ENCODE peak calls at places on chromosomes 7 and 10, in seven cellular contexts. B is naive thymus-derived CD4-positive, alpha-beta T cell; J is CD4-positive, CD25-positive, alpha-beta regulatory T cell; N is adipocyte; E is ovary; V is CD8-positive, alpha-beta memory T cell; T is stomach. A is an unnamed sample.
A peak's percentile ranks its signal among the peaks of the same experiment; 100 is the strongest.

GRCh38 chr7:66687186-66687585 is 53.3 kb upstream of the RABGEF1 start:
- DNase-seq in V (no peak), N (no peak), J (no peak), B (no peak), T (no peak), E (no peak), A (no peak)

GRCh38 chr7:36291387-36292316 is 98.0 kb upstream of the ANLN start:
- DNase-seq in V (peak; percentile 75), N (peak; percentile 96), T (peak; percentile 91), E (peak; percentile 92), J (peak; percentile 54), B (peak; percentile 70), A (peak; percentile 71)

GRCh38 chr10:129938460-129938859 is 25.6 kb downstream of the EBF3 start:
- DNase-seq in J (no peak), N (no peak), E (peak; percentile 3), B (no peak), T (no peak), V (no peak), A (no peak)

GRCh38 chr10:74746813-74747212 is 79.6 kb upstream of the KAT6B start:
- DNase-seq in E (no peak), J (no peak), V (no peak), T (no peak), N (no peak), B (no peak), A (no peak)

GRCh38 chr10:26557641-26558014 is 119.5 kb downstream of the APBB1IP start:
- DNase-seq in B (no peak), J (no peak), N (no peak), T (no peak), E (no peak), V (no peak), A (no peak)

GRCh38 chr10:104809288-104810090 is 168.4 kb downstream of the SORCS3 start:
- DNase-seq in V (no peak), N (no peak), J (no peak), T (no peak), E (no peak), B (no peak), A (no peak)

GRCh38 chr10:24811906-24812305 is 88.2 kb upstream of the ARHGAP21 start:
- DNase-seq in J (no peak), B (no peak), T (no peak), V (no peak), E (no peak), N (no peak), A (no peak)

GRCh38 chr10:37619336-37619735 is 238.1 kb downstream of the ZNF248 start:
- DNase-seq in J (no peak), V (no peak), B (no peak), E (no peak), T (no peak), N (no peak), A (no peak)

GRCh38 chr10:35463878-35464277 is 127.6 kb downstream of the CCNY start:
- DNase-seq in E (no peak), V (no peak), T (no peak), J (no peak), N (no peak), B (no peak), A (no peak)

GRCh38 chr10:10293431-10293830 is 724.2 kb upstream of the CELF2 start:
- DNase-seq in N (no peak), J (no peak), B (no peak), T (no peak), V (no peak), E (peak; percentile 60), A (no peak)

GRCh38 chr10:11018830-11019692 is 1.4 kb downstream of the CELF2 start:
- DNase-seq in T (no peak), J (no peak), V (no peak), E (no peak), B (no peak), N (no peak), A (no peak)

GRCh38 chr7:46032936-46033335 is 111.9 kb upstream of the IGFBP3 start:
- DNase-seq in N (peak; percentile 46), E (no peak), T (no peak), V (no peak), B (no peak), J (no peak), A (no peak)

GRCh38 chr7:135509589-135509838 is 388 bp downstream of the CNOT4 start:
- DNase-seq in B (no peak), V (no peak), N (no peak), E (no peak), J (no peak), T (no peak), A (no peak)

GRCh38 chr7:131197920-131198610 is 129.6 kb upstream of the MKLN1 start:
- DNase-seq in N (no peak), E (no peak), J (no peak), T (no peak), V (no peak), B (no peak), A (peak; percentile 53)

GRCh38 chr7:28125381-28126046 is 55.1 kb downstream of the JAZF1 start:
- DNase-seq in T (no peak), V (no peak), N (peak; percentile 78), E (no peak), B (no peak), J (no peak), A (peak; percentile 97)

GRCh38 chr7:150403376-150404171 is 24.4 kb downstream of the ZNF775 start:
- DNase-seq in E (peak; percentile 35), B (no peak), J (no peak), T (no peak), V (no peak), N (no peak), A (no peak)

GRCh38 chr10:5591336-5591824 is 66.6 kb downstream of the CALML3 start:
- DNase-seq in T (no peak), E (peak; percentile 21), J (no peak), B (no peak), N (no peak), V (peak; percentile 21), A (no peak)

GRCh38 chr10:62199584-62199983 is 69.1 kb downstream of the RTKN2 start:
- DNase-seq in B (peak; percentile 40), V (no peak), J (no peak), T (no peak), N (no peak), E (no peak), A (peak; percentile 92)

GRCh38 chr7:94676431-94676830 is 20.5 kb upstream of the SGCE start:
- DNase-seq in V (no peak), N (no peak), J (no peak), T (no peak), E (no peak), B (no peak), A (no peak)

GRCh38 chr7:69245646-69246045 is 352.6 kb upstream of the AUTS2 start:
- DNase-seq in T (no peak), B (no peak), J (no peak), N (peak; percentile 9), E (no peak), V (no peak), A (no peak)

GRCh38 chr10:126092806-126093205 is 196.4 kb downstream of the FANK1 start:
- DNase-seq in N (no peak), V (no peak), J (no peak), B (no peak), T (no peak), E (no peak), A (no peak)

GRCh38 chr10:57260175-57260574 is 899.1 kb upstream of the ZWINT start:
- DNase-seq in N (no peak), B (no peak), J (no peak), T (no peak), V (no peak), E (no peak), A (no peak)

GRCh38 chr7:151076863-151077704 is 3.5 kb downstream of the FASTK start:
- DNase-seq in B (no peak), T (peak; percentile 47), V (no peak), J (no peak), N (no peak), E (peak; percentile 39), A (no peak)

GRCh38 chr10:91312031-91312733 is 91.7 kb downstream of the PCGF5 start:
- DNase-seq in T (no peak), V (no peak), E (no peak), N (peak; percentile 77), J (no peak), B (no peak), A (no peak)

GRCh38 chr7:44712012-44712411 is 36.6 kb upstream of the ZMIZ2 start:
- DNase-seq in J (no peak), E (no peak), N (no peak), B (no peak), V (no peak), T (no peak), A (no peak)

GRCh38 chr10:62541811-62542210 is 167.6 kb downstream of the ZNF365 start:
- DNase-seq in B (no peak), J (no peak), N (no peak), T (no peak), V (no peak), E (no peak), A (no peak)

GRCh38 chr7:90688826-90689225 is 92.7 kb downstream of the CDK14 start:
- DNase-seq in T (no peak), E (no peak), N (no peak), B (no peak), J (no peak), V (no peak), A (no peak)
- H3K4me1 ChIP-seq in T (peaks cover 16% of the 10 kb centered on the region), E (no peaks in the 10 kb centered on the region), N (no peaks in the 10 kb centered on the region), B (no peaks in the 10 kb centered on the region), J (no peaks in the 10 kb centered on the region), V (no peaks in the 10 kb centered on the region), A (peaks cover 12% of the 10 kb centered on the region)

GRCh38 chr7:100823534-100823933 is 3.8 kb downstream of the EPHB4 start:
- DNase-seq in N (no peak), B (no peak), J (no peak), V (no peak), E (peak; percentile 51), T (no peak), A (no peak)

GRCh38 chr7:100825215-100825671 is 2.1 kb downstream of the EPHB4 start:
- DNase-seq in J (no peak), B (no peak), T (no peak), V (no peak), E (peak; percentile 55), N (peak; percentile 52), A (peak; percentile 25)

GRCh38 chr7:100823140-100823525 is 4.2 kb downstream of the EPHB4 start:
- DNase-seq in V (no peak), N (no peak), B (no peak), J (no peak), T (no peak), E (peak; percentile 68), A (no peak)

GRCh38 chr7:100825760-100826545 is 1.4 kb downstream of the EPHB4 start:
- DNase-seq in N (peak; percentile 74), E (no peak), V (no peak), J (no peak), T (no peak), B (no peak), A (no peak)

GRCh38 chr7:100824499-100825214 is 2.7 kb downstream of the EPHB4 start:
- DNase-seq in E (peak; percentile 74), J (no peak), N (peak; percentile 25), T (no peak), V (no peak), B (no peak), A (no peak)
- H3K27me3 ChIP-seq in E (no peaks in the 10 kb centered on the region), J (peaks cover 6% of the 10 kb centered on the region), N (no peaks in the 10 kb centered on the region), T (peaks cover 6% of the 10 kb centered on the region), V (peaks cover 17% of the 10 kb centered on the region), B (peaks cover 8% of the 10 kb centered on the region), A (no peaks in the 10 kb centered on the region)

GRCh38 chr10:110844617-110844881 is 27.2 kb upstream of the PDCD4 start:
- DNase-seq in B (no peak), N (no peak), J (no peak), T (no peak), E (no peak), V (no peak), A (no peak)
- H3K4me1 ChIP-seq in B (peaks cover 26% of the 10 kb centered on the region), N (peaks cover 15% of the 10 kb centered on the region), J (peaks cover 20% of the 10 kb centered on the region), T (peaks cover 79% of the 10 kb centered on the region), E (peaks cover 14% of the 10 kb centered on the region), V (peaks cover 50% of the 10 kb centered on the region), A (no peaks in the 10 kb centered on the region)

GRCh38 chr10:89534826-89535166 is 598 bp downstream of the SLC16A12 start:
- DNase-seq in J (no peak), N (no peak), T (no peak), E (no peak), B (no peak), V (no peak), A (no peak)
- H3K27me3 ChIP-seq in J (peaks cover 17% of the 10 kb centered on the region), N (peaks cover 30% of the 10 kb centered on the region), T (peaks cover 23% of the 10 kb centered on the region), E (no peaks in the 10 kb centered on the region), B (no peaks in the 10 kb centered on the region), V (peaks cover 6% of the 10 kb centered on the region), A (peaks cover 28% of the 10 kb centered on the region)